ENCODE peak calls at places on chromosome 4, in five cellular contexts. B is foreskin fibroblast, G is ureter, V is lower leg skin, E is pons. D is an unnamed sample.

GRCh38 chr4:77015390-77015789 is 60.4 kb downstream of the CCNI start:
- DNase-seq in B (peak), V (no peak), E (no peak), G (no peak), D (no peak)

GRCh38 chr4:40173470-40173875 is 23.4 kb upstream of the RHOH start:
- DNase-seq in B (no peak), V (no peak), G (no peak), E (no peak), D (no peak)

GRCh38 chr4:7766661-7767345 is 172.9 kb downstream of the AFAP1 start:
- DNase-seq in B (no peak), V (no peak), G (no peak), E (no peak), D (no peak)

GRCh38 chr4:69735119-69735518 is 25.3 kb downstream of the SULT1B1 start:
- DNase-seq in E (no peak), B (no peak), G (no peak), V (no peak), D (no peak)

GRCh38 chr4:153151535-153152452 is 52.4 kb upstream of the TRIM2 start:
- DNase-seq in V (no peak), G (peak), B (no peak), E (peak), D (peak)

GRCh38 chr4:39548425-39549067 is 21.3 kb upstream of the UGDH start:
- DNase-seq in B (no peak), G (no peak), E (no peak), V (no peak), D (no peak)

GRCh38 chr4:156512622-156513021 is 459.0 kb downstream of the PDGFC start:
- DNase-seq in B (peak), G (no peak), V (no peak), E (no peak), D (no peak)

GRCh38 chr4:152115794-152116193 is 355.0 kb upstream of the GATB start:
- DNase-seq in B (no peak), V (no peak), E (no peak), G (no peak), D (no peak)

GRCh38 chr4:145840162-145840768 is 98.4 kb downstream of the ZNF827 start:
- DNase-seq in B (no peak), G (no peak), V (no peak), E (peak), D (no peak)

GRCh38 chr4:44446801-44447562 is 1.6 kb downstream of the KCTD8 start:
- DNase-seq in G (no peak), B (no peak), V (no peak), E (no peak), D (no peak)

GRCh38 chr4:10180927-10181744 is 64.5 kb upstream of the WDR1 start:
- DNase-seq in G (no peak), B (peak), V (no peak), E (no peak), D (no peak)

GRCh38 chr4:6177587-6178197 is 22.7 kb downstream of the JAKMIP1 start:
- DNase-seq in G (no peak), E (no peak), V (no peak), B (no peak), D (no peak)

GRCh38 chr4:105145913-105146285 is 777 bp upstream of the TET2 start:
- DNase-seq in B (no peak), G (no peak), E (no peak), V (peak), D (peak)

GRCh38 chr4:109985993-109986640 is 73.4 kb downstream of the EGF start:
- DNase-seq in E (no peak), B (no peak), V (no peak), G (no peak), D (no peak)

GRCh38 chr4:168521736-168522135 is 24.9 kb downstream of the PALLD start:
- DNase-seq in G (no peak), B (no peak), V (no peak), E (no peak), D (no peak)

GRCh38 chr4:27176400-27176799 is 315.8 kb downstream of the STIM2 start:
- DNase-seq in B (no peak), G (no peak), E (peak), V (no peak), D (no peak)

GRCh38 chr4:23033796-23034195 is 341.1 kb downstream of the GBA3 start:
- DNase-seq in G (no peak), B (no peak), E (no peak), V (no peak), D (no peak)

GRCh38 chr4:52837716-52838558 is 24.2 kb upstream of the RASL11B start:
- DNase-seq in B (peak), E (peak), V (peak), G (peak), D (no peak)

GRCh38 chr4:170122252-170122651 is 32.5 kb upstream of the AADAT start:
- DNase-seq in V (no peak), B (no peak), G (no peak), E (no peak), D (no peak)

GRCh38 chr4:128551280-128551679 is 258.2 kb upstream of the JADE1 start:
- DNase-seq in E (no peak), G (no peak), V (no peak), B (no peak), D (no peak)

GRCh38 chr4:153341575-153342090 is 2.9 kb upstream of the MND1 start:
- DNase-seq in V (no peak), E (no peak), B (peak), G (no peak), D (no peak)

GRCh38 chr4:48081196-48081595 is 52.9 kb downstream of the TXK start:
- DNase-seq in B (no peak), E (no peak), V (no peak), G (no peak), D (no peak)

GRCh38 chr4:150072906-150073714 is 5.1 kb upstream of the DCLK2 start:
- DNase-seq in G (no peak), B (peak), E (no peak), V (no peak), D (no peak)

GRCh38 chr4:105473340-105474109 is at the start of gene PPA2:
- DNase-seq in G (peak), B (peak), V (peak), E (peak), D (peak)